ENCODE peak calls at places on chromosomes 4 and X, in nine cellular contexts. Z, O, H, I, N, G, M, P and L are unnamed samples.

GRCh38 chrX:111869639-111870034 is 6.3 kb upstream of the TRPC5OS start:
- DNase-seq in P (peak), O (peak), G (no peak), I (peak), M (peak), H (peak), Z (peak), N (no peak), L (no peak)

GRCh38 chr4:126821152-126821551 is 811.6 kb upstream of the INTU start:
- DNase-seq in O (no peak), H (no peak), Z (no peak), N (no peak), G (no peak), M (no peak), P (no peak), I (no peak), L (no peak)

GRCh38 chr4:81207793-81208192 is 7.2 kb downstream of the PRKG2 start:
- DNase-seq in H (no peak), I (no peak), N (no peak), Z (no peak), M (no peak), P (no peak), G (no peak), O (peak), L (peak)

GRCh38 chr4:13705521-13706035 is 78.1 kb upstream of the BOD1L1 start:
- DNase-seq in P (no peak), I (no peak), N (no peak), M (peak), H (peak), Z (no peak), O (no peak), G (no peak), L (peak)

GRCh38 chr4:3871181-3871852 is 105.1 kb downstream of the ADRA2C start:
- DNase-seq in G (no peak), H (peak), I (peak), N (no peak), O (no peak), M (no peak), P (peak), Z (peak), L (no peak)

GRCh38 chr4:38612996-38613395 is 51.0 kb upstream of the KLF3 start:
- DNase-seq in N (no peak), I (no peak), Z (no peak), O (no peak), M (no peak), P (peak), G (no peak), H (no peak), L (no peak)

GRCh38 chr4:8547912-8548730 is 32.1 kb upstream of the GPR78 start:
- DNase-seq in O (no peak), M (no peak), H (peak), G (no peak), I (no peak), N (no peak), P (peak), Z (no peak), L (no peak)

GRCh38 chrX:112642349-112642748 is 37.4 kb downstream of the LHFPL1 start:
- DNase-seq in Z (peak), O (peak), H (peak), P (peak), N (no peak), M (peak), I (peak), G (no peak), L (no peak)

GRCh38 chr4:180589575-180589974 is 1653.6 kb upstream of the TENM3 start:
- DNase-seq in I (no peak), M (no peak), H (no peak), P (no peak), N (no peak), O (no peak), Z (no peak), G (no peak), L (no peak)

GRCh38 chrX:108415891-108416290 is 22.3 kb downstream of the COL4A6 start:
- DNase-seq in I (no peak), Z (no peak), O (no peak), P (no peak), M (no peak), G (no peak), N (no peak), H (no peak), L (no peak)

GRCh38 chr4:111064342-111064993 is 441.6 kb upstream of the PITX2 start:
- DNase-seq in N (no peak), M (peak), Z (no peak), H (no peak), O (no peak), I (no peak), P (no peak), G (no peak), L (peak)

GRCh38 chrX:24014388-24015018 is 12.5 kb downstream of the KLHL15 start:
- DNase-seq in O (no peak), M (no peak), H (no peak), G (no peak), N (no peak), P (no peak), I (peak), Z (no peak), L (no peak)

GRCh38 chr4:56764775-56765174 is 56.7 kb downstream of the SPINK2 start:
- DNase-seq in P (peak), N (no peak), O (no peak), Z (no peak), H (peak), I (no peak), M (no peak), G (no peak), L (no peak)

GRCh38 chrX:150573702-150574101 is 5.3 kb downstream of the MTM1 start:
- DNase-seq in G (no peak), I (peak), N (no peak), Z (no peak), M (no peak), H (no peak), O (no peak), P (no peak), L (no peak)

GRCh38 chr4:76809594-76810305 is 88.2 kb downstream of the SOWAHB start:
- DNase-seq in Z (no peak), I (no peak), G (no peak), H (no peak), P (no peak), O (no peak), M (peak), N (no peak), L (peak)

GRCh38 chr4:1208266-1208961 is 36.0 kb upstream of the SPON2 start:
- DNase-seq in P (no peak), M (no peak), I (no peak), O (no peak), G (no peak), Z (no peak), N (no peak), H (no peak), L (no peak)

GRCh38 chr4:79852305-79852730 is 220.7 kb downstream of the ANTXR2 start:
- DNase-seq in N (no peak), Z (no peak), G (no peak), O (peak), M (no peak), H (no peak), I (no peak), P (no peak), L (peak)

GRCh38 chr4:34791224-34791623 is 1453.1 kb downstream of the ARAP2 start:
- DNase-seq in I (no peak), O (no peak), N (no peak), G (no peak), P (peak), H (no peak), Z (no peak), M (no peak), L (no peak)

GRCh38 chrX:154779261-154779660 is 16.6 kb downstream of the DKC1 start:
- DNase-seq in Z (no peak), P (peak), N (no peak), G (no peak), M (no peak), I (no peak), O (peak), H (no peak), L (no peak)

GRCh38 chr4:40493160-40493559 is 136.5 kb downstream of the RBM47 start:
- DNase-seq in O (no peak), I (no peak), H (no peak), Z (no peak), M (no peak), N (no peak), G (no peak), P (peak), L (no peak)

GRCh38 chr4:113760852-113761681 is 471 bp downstream of the CAMK2D start:
- DNase-seq in N (peak), P (peak), Z (peak), G (peak), H (peak), O (peak), M (peak), I (peak), L (no peak)

GRCh38 chrX:104659037-104659744 is 93.2 kb downstream of the IL1RAPL2 start:
- DNase-seq in P (no peak), I (no peak), G (no peak), Z (no peak), N (no peak), H (no peak), O (no peak), M (no peak), L (no peak)

GRCh38 chrX:53403535-53403934 is 18.9 kb downstream of the SMC1A start:
- DNase-seq in G (no peak), N (no peak), P (no peak), I (no peak), M (no peak), Z (no peak), H (no peak), O (no peak), L (no peak)

GRCh38 chr4:123986268-123986798 is 589.7 kb downstream of the SPRY1 start:
- DNase-seq in Z (no peak), N (no peak), M (peak), I (no peak), H (no peak), O (peak), P (no peak), G (no peak), L (peak)

GRCh38 chrX:149937881-149938426 is 337 bp downstream of the EOLA2 start:
- DNase-seq in Z (peak), O (no peak), P (peak), H (no peak), I (no peak), M (peak), N (no peak), G (peak), L (no peak)

GRCh38 chr4:55087016-55087929 is 38.1 kb downstream of the KDR start:
- DNase-seq in P (no peak), O (no peak), G (no peak), H (peak), M (no peak), N (no peak), Z (no peak), I (no peak), L (no peak)